ENCODE peak calls at places on chromosomes 4 and X, in nine cellular contexts. One of them, this sample, is unnamed.

GRCh38 chr4:123632646-123633045 is 236.1 kb downstream of the SPRY1 start:
- DNase-seq in endothelial cell: no peak
- DNase-seq in activated CD8-positive, alpha-beta T cell treated with anti-CD3 and anti-CD28 coated beads, Interleukin-2, amount 10 ng/mL, durations not matched to agents 7 days and 5 days: no peak
- DNase-seq in HT1080: no peak
- DNase-seq in CD8-positive, alpha-beta memory T cell: no peak
- DNase-seq in EH: no peak
- DNase-seq in D341Med: no peak
- DNase-seq in AG09309: no peak
- DNase-seq in head of caudate nucleus: no peak
- DNase-seq in this sample: no peak

GRCh38 chr4:185657699-185658098 is 122.4 kb upstream of the PDLIM3 start:
- DNase-seq in AG09309: no peak
- DNase-seq in endothelial cell: no peak
- DNase-seq in HT1080: no peak
- DNase-seq in CD8-positive, alpha-beta memory T cell: no peak
- DNase-seq in D341Med: no peak
- DNase-seq in head of caudate nucleus: no peak
- DNase-seq in EH: no peak
- DNase-seq in activated CD8-positive, alpha-beta T cell treated with anti-CD3 and anti-CD28 coated beads, Interleukin-2, amount 10 ng/mL, durations not matched to agents 7 days and 5 days: no peak
- DNase-seq in this sample: no peak

GRCh38 chrX:74797338-74797887 is 127.8 kb downstream of the NEXMIF start:
- DNase-seq in EH: no peak
- DNase-seq in AG09309: no peak
- DNase-seq in HT1080: no peak
- DNase-seq in endothelial cell: no peak
- DNase-seq in D341Med: no peak
- DNase-seq in CD8-positive, alpha-beta memory T cell: no peak
- DNase-seq in activated CD8-positive, alpha-beta T cell treated with anti-CD3 and anti-CD28 coated beads, Interleukin-2, amount 10 ng/mL, durations not matched to agents 7 days and 5 days: no peak
- DNase-seq in head of caudate nucleus: no peak
- DNase-seq in this sample: no peak

GRCh38 chr4:21898101-21898500 is 50.5 kb downstream of the KCNIP4 start:
- DNase-seq in activated CD8-positive, alpha-beta T cell treated with anti-CD3 and anti-CD28 coated beads, Interleukin-2, amount 10 ng/mL, durations not matched to agents 7 days and 5 days: no peak
- DNase-seq in HT1080: peak; percentile 38
- DNase-seq in endothelial cell: no peak
- DNase-seq in head of caudate nucleus: no peak
- DNase-seq in CD8-positive, alpha-beta memory T cell: no peak
- DNase-seq in D341Med: no peak
- DNase-seq in EH: no peak
- DNase-seq in AG09309: no peak
- DNase-seq in this sample: no peak

GRCh38 chr4:71941001-71941400 is 90.8 kb upstream of the NPFFR2 start:
- DNase-seq in endothelial cell: peak; percentile 21
- DNase-seq in D341Med: peak; percentile 43
- DNase-seq in activated CD8-positive, alpha-beta T cell treated with anti-CD3 and anti-CD28 coated beads, Interleukin-2, amount 10 ng/mL, durations not matched to agents 7 days and 5 days: no peak
- DNase-seq in AG09309: no peak
- DNase-seq in HT1080: no peak
- DNase-seq in EH: peak; percentile 27
- DNase-seq in CD8-positive, alpha-beta memory T cell: no peak
- DNase-seq in head of caudate nucleus: no peak
- DNase-seq in this sample: no peak

GRCh38 chr4:94634266-94634665 is 123.5 kb upstream of the BMPR1B start:
- DNase-seq in HT1080: no peak
- DNase-seq in CD8-positive, alpha-beta memory T cell: no peak
- DNase-seq in EH: peak; percentile 83
- DNase-seq in head of caudate nucleus: no peak
- DNase-seq in AG09309: peak; percentile 57
- DNase-seq in activated CD8-positive, alpha-beta T cell treated with anti-CD3 and anti-CD28 coated beads, Interleukin-2, amount 10 ng/mL, durations not matched to agents 7 days and 5 days: no peak
- DNase-seq in endothelial cell: no peak
- DNase-seq in D341Med: no peak
- DNase-seq in this sample: no peak

GRCh38 chrX:31166416-31166815 is 94.6 kb upstream of the FTHL17 start:
- DNase-seq in head of caudate nucleus: no peak
- DNase-seq in endothelial cell: no peak
- DNase-seq in HT1080: no peak
- DNase-seq in EH: peak; percentile 46
- DNase-seq in D341Med: no peak
- DNase-seq in CD8-positive, alpha-beta memory T cell: no peak
- DNase-seq in AG09309: no peak
- DNase-seq in activated CD8-positive, alpha-beta T cell treated with anti-CD3 and anti-CD28 coated beads, Interleukin-2, amount 10 ng/mL, durations not matched to agents 7 days and 5 days: no peak
- DNase-seq in this sample: no peak

GRCh38 chrX:56219702-56220101 is 12.5 kb upstream of the KLF8 start:
- DNase-seq in CD8-positive, alpha-beta memory T cell: no peak
- DNase-seq in endothelial cell: no peak
- DNase-seq in HT1080: no peak
- DNase-seq in AG09309: no peak
- DNase-seq in D341Med: no peak
- DNase-seq in activated CD8-positive, alpha-beta T cell treated with anti-CD3 and anti-CD28 coated beads, Interleukin-2, amount 10 ng/mL, durations not matched to agents 7 days and 5 days: no peak
- DNase-seq in head of caudate nucleus: no peak
- DNase-seq in EH: no peak
- DNase-seq in this sample: no peak

GRCh38 chrX:134908235-134908834 is 82.5 kb upstream of the SMIM10 start:
- DNase-seq in D341Med: no peak
- DNase-seq in HT1080: peak; percentile 48
- DNase-seq in head of caudate nucleus: no peak
- DNase-seq in activated CD8-positive, alpha-beta T cell treated with anti-CD3 and anti-CD28 coated beads, Interleukin-2, amount 10 ng/mL, durations not matched to agents 7 days and 5 days: peak; percentile 42
- DNase-seq in endothelial cell: no peak
- DNase-seq in EH: peak; percentile 70
- DNase-seq in CD8-positive, alpha-beta memory T cell: no peak
- DNase-seq in AG09309: peak; percentile 8
- DNase-seq in this sample: no peak

GRCh38 chr4:10458190-10458589 is 964 bp upstream of the ZNF518B start:
- DNase-seq in head of caudate nucleus: no peak
- DNase-seq in D341Med: no peak
- DNase-seq in EH: no peak
- DNase-seq in CD8-positive, alpha-beta memory T cell: no peak
- DNase-seq in HT1080: no peak
- DNase-seq in endothelial cell: peak; percentile 13
- DNase-seq in activated CD8-positive, alpha-beta T cell treated with anti-CD3 and anti-CD28 coated beads, Interleukin-2, amount 10 ng/mL, durations not matched to agents 7 days and 5 days: no peak
- DNase-seq in AG09309: no peak
- DNase-seq in this sample: no peak

GRCh38 chr4:19030048-19030447 is 1008.5 kb upstream of the LCORL start:
- DNase-seq in activated CD8-positive, alpha-beta T cell treated with anti-CD3 and anti-CD28 coated beads, Interleukin-2, amount 10 ng/mL, durations not matched to agents 7 days and 5 days: no peak
- DNase-seq in AG09309: no peak
- DNase-seq in CD8-positive, alpha-beta memory T cell: no peak
- DNase-seq in endothelial cell: no peak
- DNase-seq in HT1080: no peak
- DNase-seq in EH: peak; percentile 40
- DNase-seq in head of caudate nucleus: no peak
- DNase-seq in D341Med: no peak
- DNase-seq in this sample: no peak

GRCh38 chr4:70945452-70946055 is 43.4 kb downstream of the MOB1B start:
- DNase-seq in CD8-positive, alpha-beta memory T cell: no peak
- DNase-seq in endothelial cell: no peak
- DNase-seq in activated CD8-positive, alpha-beta T cell treated with anti-CD3 and anti-CD28 coated beads, Interleukin-2, amount 10 ng/mL, durations not matched to agents 7 days and 5 days: no peak
- DNase-seq in AG09309: no peak
- DNase-seq in HT1080: no peak
- DNase-seq in EH: peak; percentile 69
- DNase-seq in D341Med: no peak
- DNase-seq in head of caudate nucleus: no peak
- DNase-seq in this sample: no peak

GRCh38 chr4:147731611-147732515 is at the start of gene ARHGAP10:
- DNase-seq in AG09309: no peak
- DNase-seq in HT1080: peak; percentile 86
- DNase-seq in endothelial cell: peak; percentile 56
- DNase-seq in D341Med: peak; percentile 88
- DNase-seq in EH: peak; percentile 92
- DNase-seq in head of caudate nucleus: peak; percentile 56
- DNase-seq in activated CD8-positive, alpha-beta T cell treated with anti-CD3 and anti-CD28 coated beads, Interleukin-2, amount 10 ng/mL, durations not matched to agents 7 days and 5 days: peak; percentile 62
- DNase-seq in CD8-positive, alpha-beta memory T cell: peak; percentile 63
- DNase-seq in this sample: peak; percentile 69

GRCh38 chr4:180285796-180286195 is 1957.4 kb upstream of the TENM3 start:
- DNase-seq in activated CD8-positive, alpha-beta T cell treated with anti-CD3 and anti-CD28 coated beads, Interleukin-2, amount 10 ng/mL, durations not matched to agents 7 days and 5 days: no peak
- DNase-seq in HT1080: no peak
- DNase-seq in AG09309: no peak
- DNase-seq in endothelial cell: no peak
- DNase-seq in D341Med: no peak
- DNase-seq in EH: no peak
- DNase-seq in CD8-positive, alpha-beta memory T cell: no peak
- DNase-seq in head of caudate nucleus: no peak
- DNase-seq in this sample: no peak

GRCh38 chr4:39036172-39036571 is 4.0 kb upstream of the TMEM156 start:
- DNase-seq in AG09309: no peak
- DNase-seq in HT1080: peak; percentile 78
- DNase-seq in endothelial cell: no peak
- DNase-seq in activated CD8-positive, alpha-beta T cell treated with anti-CD3 and anti-CD28 coated beads, Interleukin-2, amount 10 ng/mL, durations not matched to agents 7 days and 5 days: no peak
- DNase-seq in head of caudate nucleus: no peak
- DNase-seq in CD8-positive, alpha-beta memory T cell: no peak
- DNase-seq in EH: peak; percentile 74
- DNase-seq in D341Med: no peak
- DNase-seq in this sample: no peak

GRCh38 chr4:6461301-6462165 is 10.9 kb downstream of the PPP2R2C start:
- DNase-seq in D341Med: no peak
- DNase-seq in endothelial cell: no peak
- DNase-seq in CD8-positive, alpha-beta memory T cell: no peak
- DNase-seq in activated CD8-positive, alpha-beta T cell treated with anti-CD3 and anti-CD28 coated beads, Interleukin-2, amount 10 ng/mL, durations not matched to agents 7 days and 5 days: no peak
- DNase-seq in head of caudate nucleus: no peak
- DNase-seq in EH: peak; percentile 13
- DNase-seq in HT1080: no peak
- DNase-seq in AG09309: no peak
- DNase-seq in this sample: no peak

GRCh38 chrX:13952581-13952980 is 77.1 kb downstream of the GEMIN8 start:
- DNase-seq in head of caudate nucleus: no peak
- DNase-seq in CD8-positive, alpha-beta memory T cell: no peak
- DNase-seq in EH: no peak
- DNase-seq in activated CD8-positive, alpha-beta T cell treated with anti-CD3 and anti-CD28 coated beads, Interleukin-2, amount 10 ng/mL, durations not matched to agents 7 days and 5 days: no peak
- DNase-seq in endothelial cell: no peak
- DNase-seq in D341Med: no peak
- DNase-seq in HT1080: no peak
- DNase-seq in AG09309: no peak
- DNase-seq in this sample: no peak

GRCh38 chr4:118353452-118353851 is 649 bp upstream of the PRSS12 start:
- DNase-seq in CD8-positive, alpha-beta memory T cell: no peak
- DNase-seq in D341Med: peak; percentile 36
- DNase-seq in EH: no peak
- DNase-seq in endothelial cell: no peak
- DNase-seq in AG09309: no peak
- DNase-seq in activated CD8-positive, alpha-beta T cell treated with anti-CD3 and anti-CD28 coated beads, Interleukin-2, amount 10 ng/mL, durations not matched to agents 7 days and 5 days: no peak
- DNase-seq in HT1080: no peak
- DNase-seq in head of caudate nucleus: no peak
- DNase-seq in this sample: no peak

GRCh38 chrX:17547658-17548057 is 172.7 kb downstream of the NHS start:
- DNase-seq in activated CD8-positive, alpha-beta T cell treated with anti-CD3 and anti-CD28 coated beads, Interleukin-2, amount 10 ng/mL, durations not matched to agents 7 days and 5 days: no peak
- DNase-seq in AG09309: no peak
- DNase-seq in HT1080: peak; percentile 93
- DNase-seq in EH: peak; percentile 82
- DNase-seq in endothelial cell: no peak
- DNase-seq in head of caudate nucleus: no peak
- DNase-seq in D341Med: no peak
- DNase-seq in CD8-positive, alpha-beta memory T cell: no peak
- DNase-seq in this sample: peak; percentile 95

GRCh38 chr4:40323866-40324265 is 11.3 kb upstream of the CHRNA9 start:
- DNase-seq in head of caudate nucleus: no peak
- DNase-seq in endothelial cell: no peak
- DNase-seq in AG09309: no peak
- DNase-seq in D341Med: no peak
- DNase-seq in EH: peak; percentile 38
- DNase-seq in HT1080: peak; percentile 52
- DNase-seq in activated CD8-positive, alpha-beta T cell treated with anti-CD3 and anti-CD28 coated beads, Interleukin-2, amount 10 ng/mL, durations not matched to agents 7 days and 5 days: no peak
- DNase-seq in CD8-positive, alpha-beta memory T cell: no peak
- DNase-seq in this sample: no peak

GRCh38 chrX:19824603-19825002 is 62.8 kb downstream of the SH3KBP1 start:
- DNase-seq in EH: peak; percentile 44
- DNase-seq in AG09309: no peak
- DNase-seq in HT1080: peak; percentile 13
- DNase-seq in activated CD8-positive, alpha-beta T cell treated with anti-CD3 and anti-CD28 coated beads, Interleukin-2, amount 10 ng/mL, durations not matched to agents 7 days and 5 days: peak; percentile 37
- DNase-seq in D341Med: peak; percentile 57
- DNase-seq in CD8-positive, alpha-beta memory T cell: peak; percentile 26
- DNase-seq in head of caudate nucleus: no peak
- DNase-seq in endothelial cell: no peak
- DNase-seq in this sample: no peak

GRCh38 chr4:141375855-141376254 is 155.2 kb downstream of the ZNF330 start:
- DNase-seq in AG09309: peak; percentile 89
- DNase-seq in endothelial cell: no peak
- DNase-seq in HT1080: peak; percentile 95
- DNase-seq in D341Med: no peak
- DNase-seq in EH: peak; percentile 90
- DNase-seq in CD8-positive, alpha-beta memory T cell: no peak
- DNase-seq in head of caudate nucleus: no peak
- DNase-seq in activated CD8-positive, alpha-beta T cell treated with anti-CD3 and anti-CD28 coated beads, Interleukin-2, amount 10 ng/mL, durations not matched to agents 7 days and 5 days: no peak
- DNase-seq in this sample: peak; percentile 90

GRCh38 chr4:142901166-142901662 is 55.1 kb upstream of the INPP4B start:
- DNase-seq in CD8-positive, alpha-beta memory T cell: no peak
- DNase-seq in head of caudate nucleus: no peak
- DNase-seq in EH: peak; percentile 34
- DNase-seq in HT1080: peak; percentile 62
- DNase-seq in AG09309: no peak
- DNase-seq in activated CD8-positive, alpha-beta T cell treated with anti-CD3 and anti-CD28 coated beads, Interleukin-2, amount 10 ng/mL, durations not matched to agents 7 days and 5 days: no peak
- DNase-seq in D341Med: no peak
- DNase-seq in endothelial cell: no peak
- DNase-seq in this sample: no peak

GRCh38 chrX:22389544-22390243 is 117.0 kb downstream of the CBLL2 start:
- DNase-seq in HT1080: peak; percentile 83
- DNase-seq in endothelial cell: no peak
- DNase-seq in EH: peak; percentile 92
- DNase-seq in D341Med: no peak
- DNase-seq in activated CD8-positive, alpha-beta T cell treated with anti-CD3 and anti-CD28 coated beads, Interleukin-2, amount 10 ng/mL, durations not matched to agents 7 days and 5 days: no peak
- DNase-seq in CD8-positive, alpha-beta memory T cell: no peak
- DNase-seq in AG09309: no peak
- DNase-seq in head of caudate nucleus: no peak
- DNase-seq in this sample: peak; percentile 51

GRCh38 chr4:168634276-168634802 is 137.5 kb downstream of the PALLD start:
- DNase-seq in endothelial cell: no peak
- DNase-seq in activated CD8-positive, alpha-beta T cell treated with anti-CD3 and anti-CD28 coated beads, Interleukin-2, amount 10 ng/mL, durations not matched to agents 7 days and 5 days: no peak
- DNase-seq in EH: peak; percentile 99
- DNase-seq in AG09309: peak; percentile 93
- DNase-seq in head of caudate nucleus: no peak
- DNase-seq in D341Med: no peak
- DNase-seq in HT1080: peak; percentile 98
- DNase-seq in CD8-positive, alpha-beta memory T cell: no peak
- DNase-seq in this sample: peak; percentile 80

GRCh38 chr4:56099378-56099786 is 150.6 kb downstream of the CEP135 start:
- DNase-seq in HT1080: peak; percentile 69
- DNase-seq in CD8-positive, alpha-beta memory T cell: no peak
- DNase-seq in head of caudate nucleus: no peak
- DNase-seq in AG09309: no peak
- DNase-seq in endothelial cell: no peak
- DNase-seq in EH: no peak
- DNase-seq in activated CD8-positive, alpha-beta T cell treated with anti-CD3 and anti-CD28 coated beads, Interleukin-2, amount 10 ng/mL, durations not matched to agents 7 days and 5 days: no peak
- DNase-seq in D341Med: no peak
- DNase-seq in this sample: no peak

GRCh38 chrX:139639253-139639652 is 68.7 kb downstream of the MCF2 start:
- DNase-seq in activated CD8-positive, alpha-beta T cell treated with anti-CD3 and anti-CD28 coated beads, Interleukin-2, amount 10 ng/mL, durations not matched to agents 7 days and 5 days: no peak
- DNase-seq in AG09309: no peak
- DNase-seq in CD8-positive, alpha-beta memory T cell: no peak
- DNase-seq in EH: no peak
- DNase-seq in endothelial cell: no peak
- DNase-seq in head of caudate nucleus: peak; percentile 22
- DNase-seq in D341Med: no peak
- DNase-seq in HT1080: no peak
- DNase-seq in this sample: no peak

GRCh38 chr4:54819044-54819443 is 161.3 kb downstream of the KIT start:
- DNase-seq in CD8-positive, alpha-beta memory T cell: no peak
- DNase-seq in AG09309: no peak
- DNase-seq in D341Med: no peak
- DNase-seq in HT1080: no peak
- DNase-seq in head of caudate nucleus: no peak
- DNase-seq in activated CD8-positive, alpha-beta T cell treated with anti-CD3 and anti-CD28 coated beads, Interleukin-2, amount 10 ng/mL, durations not matched to agents 7 days and 5 days: no peak
- DNase-seq in endothelial cell: no peak
- DNase-seq in EH: no peak
- DNase-seq in this sample: no peak